ENCODE peak calls at places on chromosomes 7 and 10, in four cellular contexts. Y, T, A and M are unnamed samples.

GRCh38 chr10:119284679-119285096 is 77.3 kb downstream of the GRK5 start:
- DNase-seq in T (no peak), Y (no peak), A (no peak), M (no peak)

GRCh38 chr7:26667514-26668133 is 196.8 kb downstream of the SKAP2 start:
- DNase-seq in Y (peak), A (peak), T (peak), M (peak)

GRCh38 chr7:277228-277627 is 12.7 kb upstream of the FOXL3 start:
- DNase-seq in T (no peak), A (no peak), Y (peak), M (no peak)

GRCh38 chr10:113187066-113187777 is 237.2 kb downstream of the TCF7L2 start:
- DNase-seq in T (no peak), Y (no peak), A (no peak), M (no peak)

GRCh38 chr7:3493499-3493898 is 192.4 kb downstream of the SDK1 start:
- DNase-seq in Y (no peak), A (peak), T (peak), M (peak)

GRCh38 chr10:80158598-80159127 is 26.1 kb downstream of the PLAC9 start:
- DNase-seq in A (peak), T (peak), Y (peak), M (peak)

GRCh38 chr7:3154317-3154716 is 110.7 kb upstream of the CARD11 start:
- DNase-seq in A (no peak), Y (no peak), T (no peak), M (no peak)

GRCh38 chr7:138345567-138345966 is 114.5 kb upstream of the TRIM24 start:
- DNase-seq in T (no peak), A (no peak), Y (no peak), M (no peak)